ENCODE peak calls at places on chromosomes 7 and 10, in nine cellular contexts. N is mucosa of descending colon, K is pancreas, X is BJ, B is tibial nerve, F is upper lobe of left lung, H is Peyer's patch, D is hepatocyte, I is astrocyte. V is an unnamed sample.

GRCh38 chr10:102402512-102402896 is 7.0 kb downstream of the NFKB2 start:
- DNase-seq in N (no peak), X (no peak), I (no peak), D (no peak), F (peak; percentile 50), H (no peak), B (no peak), K (no peak), V (no peak)

GRCh38 chr10:110916554-110917346 is 2.2 kb downstream of the BBIP1 start:
- DNase-seq in B (no peak), N (no peak), D (no peak), X (peak; percentile 88), H (no peak), K (no peak), I (peak; percentile 90), F (no peak), V (no peak)

GRCh38 chr10:11205026-11205772 is 187.5 kb downstream of the CELF2 start:
- DNase-seq in X (no peak), N (no peak), K (no peak), H (no peak), I (no peak), B (no peak), F (peak; percentile 48), D (no peak), V (no peak)

GRCh38 chr10:117188399-117188798 is 8.9 kb upstream of the KCNK18 start:
- DNase-seq in D (no peak), X (no peak), N (no peak), B (no peak), I (no peak), H (no peak), F (no peak), K (no peak), V (no peak)

GRCh38 chr7:16739863-16740622 is 13.5 kb upstream of the TSPAN13 start:
- DNase-seq in B (no peak), H (no peak), X (peak; percentile 97), F (no peak), N (no peak), D (peak; percentile 83), K (no peak), I (peak; percentile 99), V (no peak)

GRCh38 chr10:49140306-49141175 is 6.7 kb upstream of the FAM170B start:
- DNase-seq in F (no peak), N (no peak), X (no peak), I (no peak), B (no peak), K (no peak), D (no peak), H (no peak), V (no peak)

GRCh38 chr7:129734400-129734799 is 122.9 kb downstream of the NRF1 start:
- DNase-seq in X (no peak), D (no peak), B (no peak), F (no peak), N (no peak), K (no peak), I (no peak), H (no peak), V (no peak)

GRCh38 chr7:142516038-142516501 is 233.2 kb upstream of the PRSS1 start:
- DNase-seq in F (no peak), K (no peak), I (peak; percentile 45), N (no peak), B (no peak), X (no peak), D (peak; percentile 77), H (peak; percentile 18), V (no peak)

GRCh38 chr10:117364121-117364960 is 10.9 kb downstream of the PDZD8 start:
- DNase-seq in D (no peak), H (no peak), F (no peak), B (no peak), N (no peak), X (no peak), K (no peak), I (peak; percentile 29), V (no peak)

GRCh38 chr7:135761751-135762488 is 13.3 kb upstream of the FAM180A start:
- DNase-seq in H (no peak), K (no peak), B (no peak), X (no peak), F (no peak), I (peak; percentile 75), N (no peak), D (no peak), V (no peak)

GRCh38 chr10:100349087-100349486 is 2.1 kb downstream of the SCD start:
- DNase-seq in I (no peak), K (no peak), B (no peak), N (no peak), H (no peak), X (no peak), F (no peak), D (no peak), V (no peak)

GRCh38 chr10:84829121-84829520 is 500.7 kb downstream of the CCSER2 start:
- DNase-seq in F (no peak), D (no peak), N (no peak), B (no peak), H (no peak), K (no peak), I (no peak), X (no peak), V (no peak)

GRCh38 chr7:55307123-55307916 is 57.8 kb upstream of the LANCL2 start:
- DNase-seq in I (peak; percentile 21), D (peak; percentile 16), F (no peak), X (no peak), H (no peak), K (no peak), N (no peak), B (no peak), V (no peak)

GRCh38 chr7:19079066-19079465 is 38.4 kb downstream of the TWIST1 start:
- DNase-seq in B (no peak), N (no peak), H (no peak), K (no peak), I (peak; percentile 33), F (no peak), D (no peak), X (peak; percentile 44), V (no peak)

GRCh38 chr10:111493024-111493625 is 416.3 kb downstream of the ADRA2A start:
- DNase-seq in N (no peak), D (no peak), I (no peak), X (no peak), K (no peak), F (no peak), B (no peak), H (no peak), V (no peak)

GRCh38 chr7:27073066-27073465 is 22.7 kb downstream of the HOXA1 start:
- DNase-seq in K (no peak), I (no peak), F (no peak), H (no peak), X (no peak), D (no peak), B (no peak), N (no peak), V (no peak)

GRCh38 chr10:49279015-49279880 is 19.7 kb upstream of the C10orf71 start:
- DNase-seq in B (no peak), K (no peak), N (no peak), H (no peak), I (no peak), D (no peak), F (no peak), X (no peak), V (no peak)

GRCh38 chr10:98713586-98713985 is 266.9 kb upstream of the HPS1 start:
- DNase-seq in D (no peak), F (no peak), B (no peak), H (no peak), I (no peak), K (no peak), N (no peak), X (no peak), V (no peak)

GRCh38 chr7:44395067-44395466 is 69.7 kb upstream of the CAMK2B start:
- DNase-seq in H (no peak), B (no peak), D (no peak), K (no peak), X (no peak), I (no peak), N (no peak), F (no peak), V (no peak)

GRCh38 chr7:117247809-117248208 is 75.0 kb downstream of the WNT2 start:
- DNase-seq in D (no peak), B (no peak), I (peak; percentile 70), H (no peak), F (no peak), N (no peak), K (no peak), X (no peak), V (no peak)

GRCh38 chr7:69756235-69756634 is 158.0 kb downstream of the AUTS2 start:
- DNase-seq in B (no peak), N (no peak), X (no peak), H (no peak), F (no peak), D (no peak), I (peak; percentile 41), K (no peak), V (no peak)
- TF ChIP-seq CTCF in B (no peak), N (no peak), X (no peak), H (no peak), F (no peak), D (no peak), I (no peak), K (no peak), V (no peak)

GRCh38 chr10:113273151-113273876 is 279.5 kb upstream of the HABP2 start:
- DNase-seq in H (no peak), X (no peak), F (peak; percentile 60), K (peak; percentile 36), D (no peak), N (peak; percentile 33), B (peak; percentile 13), I (peak; percentile 38), V (no peak)
- H3K4me3 ChIP-seq in H (no peak overlapping the region), X (no peak overlapping the region), F (no peak overlapping the region), K (no peak overlapping the region), D (no peak overlapping the region), N (no peak overlapping the region), B (no peak overlapping the region), I (peak overlapping the region; percentile 24), V (no peak overlapping the region)

GRCh38 chr10:123165445-123166072 is 11.4 kb downstream of the BUB3 start:
- DNase-seq in N (no peak), F (no peak), K (no peak), H (no peak), I (no peak), B (no peak), D (no peak), X (no peak), V (no peak)

GRCh38 chr10:123170961-123171360 is 16.8 kb downstream of the BUB3 start:
- DNase-seq in D (no peak), H (no peak), K (no peak), X (no peak), F (no peak), N (no peak), B (no peak), I (no peak), V (no peak)

DNA sequence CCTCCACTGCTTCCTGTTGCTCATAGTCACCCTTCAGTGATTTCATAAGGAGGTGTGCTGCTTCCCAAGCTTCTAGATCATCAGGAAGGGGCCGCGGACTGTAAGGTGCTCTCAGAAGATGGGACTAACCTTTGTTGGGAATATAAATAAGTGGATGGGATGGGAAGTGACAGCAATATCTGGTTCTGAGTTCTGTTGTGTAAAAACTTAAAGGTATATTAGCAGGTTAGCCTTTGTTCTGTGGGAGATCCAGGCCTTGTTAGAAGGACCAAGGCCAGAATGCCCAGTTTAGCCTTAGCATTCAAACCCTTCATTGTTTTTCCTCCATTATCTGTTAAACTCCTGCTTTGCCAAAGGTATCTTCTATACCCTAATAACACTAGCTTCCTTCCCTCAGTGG is 12.4 kb downstream of the BUB3 start:
- DNase-seq in F (no peak), K (no peak), I (no peak), D (no peak), N (no peak), X (no peak), B (no peak), H (no peak), V (no peak)
- H3K36me3 ChIP-seq in F (peaks cover 23% of the 10 kb centered on the region), K (no peaks in the 10 kb centered on the region), I (peaks cover 45% of the 10 kb centered on the region), D (peaks cover 3% of the 10 kb centered on the region), N (no peaks in the 10 kb centered on the region), X (peaks cover 4% of the 10 kb centered on the region), B (peaks cover 30% of the 10 kb centered on the region), H (peaks cover 4% of the 10 kb centered on the region), V (peaks cover 31% of the 10 kb centered on the region)

GRCh38 chr7:38704751-38705150 is 73.6 kb upstream of the AMPH start:
- DNase-seq in D (no peak), H (no peak), N (no peak), B (no peak), I (no peak), F (no peak), K (no peak), X (no peak), V (no peak)
- TF ChIP-seq CTCF in D (no peak), H (no peak), N (no peak), B (no peak), I (no peak), F (no peak), K (no peak), X (no peak), V (no peak)

V was measured in GM06990.